ENCODE peak calls at places on chromosomes 16 and 17, in four cellular contexts. K, X, Y and J are unnamed samples.

GRCh38 chr17:72270530-72270929 is 149.7 kb downstream of the SOX9 start:
- DNase-seq in K (no peak), X (peak; percentile 29), Y (no peak), J (peak; percentile 3)

GRCh38 chr17:78230252-78230962 is 1.0 kb upstream of the TMEM235 start:
- DNase-seq in K (no peak), X (no peak), Y (no peak), J (no peak)

GRCh38 chr16:782263-782662 is 5.9 kb downstream of the RPUSD1 start:
- DNase-seq in K (no peak), X (no peak), Y (no peak), J (no peak)

GRCh38 chr17:60863892-60864673 is 186.4 kb downstream of the BCAS3 start:
- DNase-seq in K (no peak), X (no peak), Y (no peak), J (no peak)

GRCh38 chr17:60491771-60492170 is 34.3 kb downstream of the APPBP2 start:
- DNase-seq in K (no peak), X (no peak), Y (no peak), J (no peak)

GRCh38 chr16:79403534-79403933 is 197.0 kb downstream of the MAF start:
- DNase-seq in K (no peak), X (no peak), Y (no peak), J (no peak)

GRCh38 chr16:53766304-53767016 is 62.5 kb downstream of the FTO start:
- DNase-seq in K (no peak), X (no peak), Y (no peak), J (no peak)

GRCh38 chr17:3992370-3992769 is 28.1 kb upstream of the ATP2A3 start:
- DNase-seq in K (no peak), X (no peak), Y (no peak), J (no peak)

GRCh38 chr16:58084635-58085034 is 44.5 kb downstream of the CFAP20 start:
- DNase-seq in K (no peak), X (no peak), Y (no peak), J (no peak)

GRCh38 chr17:83162035-83162745 is 82.8 kb downstream of the METRNL start:
- DNase-seq in K (no peak), X (no peak), Y (no peak), J (no peak)

GRCh38 chr16:14545346-14545884 is 84.6 kb downstream of the PARN start:
- DNase-seq in K (no peak), X (no peak), Y (no peak), J (no peak)

GRCh38 chr17:59712856-59713255 is 5.4 kb downstream of the VMP1 start:
- DNase-seq in K (no peak), X (no peak), Y (no peak), J (no peak)

GRCh38 chr16:66315210-66315825 is 51.2 kb upstream of the CDH5 start:
- DNase-seq in K (peak; percentile 4), X (peak; percentile 60), Y (peak; percentile 73), J (peak; percentile 25)

GRCh38 chr17:4583206-4583605 is 1.1 kb upstream of the SMTNL2 start:
- DNase-seq in K (no peak), X (no peak), Y (no peak), J (no peak)

GRCh38 chr16:84755004-84755672 is 55.3 kb downstream of the USP10 start:
- DNase-seq in K (no peak), X (no peak), Y (no peak), J (no peak)

GRCh38 chr16:10080031-10080772 is 102.0 kb downstream of the GRIN2A start:
- DNase-seq in K (no peak), X (peak; percentile 39), Y (no peak), J (peak; percentile 20)

GRCh38 chr16:88768041-88768876 is 16.8 kb downstream of the PIEZO1 start:
- DNase-seq in K (no peak), X (no peak), Y (no peak), J (no peak)

GRCh38 chr16:73082608-73083007 is 34.7 kb upstream of the ZFHX3 start:
- DNase-seq in K (peak; percentile 91), X (peak; percentile 93), Y (no peak), J (peak; percentile 98)

GRCh38 chr16:17211797-17212196 is 259.0 kb downstream of the XYLT1 start:
- DNase-seq in K (no peak), X (no peak), Y (no peak), J (no peak)

GRCh38 chr16:84139628-84140258 is 5.2 kb downstream of the HSDL1 start:
- DNase-seq in K (no peak), X (no peak), Y (no peak), J (no peak)

GRCh38 chr16:9138731-9139501 is 47.5 kb downstream of the HAPSTR1 start:
- DNase-seq in K (no peak), X (peak; percentile 39), Y (peak; percentile 82), J (no peak)

GRCh38 chr17:75131278-75132017 is at the start of gene NT5C:
- DNase-seq in K (no peak), X (peak; percentile 71), Y (peak; percentile 75), J (no peak)

GRCh38 chr17:45018514-45019176 is 32.8 kb downstream of the DCAKD start:
- DNase-seq in K (no peak), X (no peak), Y (peak; percentile 23), J (no peak)

GRCh38 chr17:4899341-4900230 is at the start of gene C17orf107:
- DNase-seq in K (no peak), X (peak; percentile 83), Y (no peak), J (no peak)

GRCh38 chr16:57003439-57004386 is 14.4 kb downstream of the NLRC5 start:
- DNase-seq in K (no peak), X (no peak), Y (no peak), J (no peak)

GRCh38 chr17:48528153-48528912 is 2.5 kb downstream of the HOXB1 start:
- DNase-seq in K (no peak), X (no peak), Y (no peak), J (no peak)

GRCh38 chr16:11619327-11619851 is 32.7 kb upstream of the LITAF start:
- DNase-seq in K (no peak), X (no peak), Y (no peak), J (no peak)

GRCh38 chr16:85583491-85584181 is 29.5 kb upstream of the GSE1 start:
- DNase-seq in K (peak; percentile 55), X (peak; percentile 89), Y (no peak), J (peak; percentile 55)

GRCh38 chr17:81119223-81120148 is 45.8 kb upstream of the PVALEF start:
- DNase-seq in K (peak; percentile 59), X (peak; percentile 96), Y (peak; percentile 85), J (peak; percentile 41)
- TF ChIP-seq CTCF in K (no peak), X (peak; percentile 3), Y (peak; percentile 24), J (no peak)

DNA sequence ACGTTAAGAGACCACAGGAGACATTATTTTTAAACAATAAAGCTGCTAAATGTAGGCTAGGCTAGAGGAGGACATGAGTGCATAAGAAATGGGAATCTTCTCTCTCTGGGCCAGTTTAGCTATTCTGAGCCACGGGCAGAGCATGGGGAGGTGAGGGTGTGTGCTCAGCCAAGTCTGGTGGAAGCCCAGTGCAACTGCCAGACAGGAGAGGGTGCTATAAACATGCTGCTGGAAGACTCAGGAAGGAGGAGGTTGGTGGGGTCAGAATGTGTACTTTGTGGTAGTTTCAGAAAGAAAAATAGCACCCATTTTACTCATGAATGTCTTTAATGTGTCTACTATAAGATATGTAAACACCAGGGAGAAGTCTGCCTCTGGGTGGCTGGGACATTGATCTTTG is 5.9 kb upstream of the SDK2 start:
- DNase-seq in K (no peak), X (no peak), Y (no peak), J (no peak)
- TF ChIP-seq CTCF in K (no peak), X (no peak), Y (peak; percentile 50), J (no peak)

DNA sequence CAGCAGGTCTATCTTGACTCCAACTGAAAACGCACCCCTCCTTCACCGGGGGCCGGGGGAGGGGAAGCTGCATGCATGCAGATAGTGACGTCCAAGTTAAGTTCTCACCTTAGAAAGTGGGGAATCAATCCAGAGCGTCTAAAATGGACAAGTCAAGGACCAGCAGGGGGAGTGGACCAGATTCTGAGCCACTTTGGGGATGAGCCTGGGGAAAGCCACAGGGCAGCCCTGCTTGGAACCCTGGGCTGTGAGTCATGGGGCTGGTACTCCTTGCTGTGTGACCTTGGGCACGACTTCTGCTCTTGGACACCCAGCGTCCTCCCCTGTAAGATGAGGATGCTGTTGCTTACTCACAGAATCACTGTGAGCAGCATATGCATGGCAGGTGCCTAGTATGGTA is 9.1 kb downstream of the TNFRSF13B start:
- DNase-seq in K (no peak), X (peak; percentile 6), Y (no peak), J (no peak)
- TF ChIP-seq CTCF in K (no peak), X (peak; percentile 12), Y (no peak), J (no peak)

GRCh38 chr17:67246648-67247415 is 1.8 kb upstream of the HELZ start:
- DNase-seq in K (no peak), X (no peak), Y (no peak), J (no peak)
- TF ChIP-seq CTCF in K (no peak), X (no peak), Y (no peak), J (no peak)

DNA sequence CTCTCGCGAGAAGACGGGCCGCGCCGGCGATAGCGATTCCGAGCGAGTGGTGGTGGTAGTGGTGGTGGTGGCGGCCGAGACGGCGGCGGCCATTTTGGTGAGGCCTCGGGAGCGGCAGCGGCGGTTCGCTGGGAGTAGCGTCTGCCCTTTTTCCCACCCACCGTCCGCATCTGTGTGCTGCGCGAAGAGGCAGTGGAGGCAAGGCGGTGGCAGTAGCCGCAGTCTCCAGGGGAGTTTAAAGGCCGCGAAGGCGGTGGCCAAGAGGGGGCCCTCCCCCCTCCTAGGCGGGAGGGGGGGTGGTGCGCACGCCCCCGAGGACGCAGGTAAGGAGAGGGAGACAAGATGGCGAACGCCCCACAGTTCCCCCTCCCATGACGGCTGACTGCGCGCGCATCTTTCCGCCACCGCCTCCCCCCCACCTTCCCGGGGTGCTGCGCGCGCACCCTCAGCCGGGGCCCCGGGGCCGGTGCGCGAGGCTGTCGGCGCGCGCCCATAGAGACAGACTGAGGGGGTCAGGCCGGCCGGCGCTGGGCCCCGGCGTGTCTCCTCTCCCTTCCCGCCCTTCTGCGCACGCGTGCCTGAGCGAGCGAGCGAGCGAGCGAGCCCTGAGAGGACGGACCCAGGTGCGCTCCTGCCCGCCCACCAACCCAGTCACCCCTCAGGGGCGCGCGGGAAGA is 694 bp upstream of the SRCAP start:
- DNase-seq in K (peak; percentile 77), X (peak; percentile 97), Y (peak; percentile 98), J (peak; percentile 86)
- TF ChIP-seq CTCF in K (no peak), X (no peak), Y (no peak), J (no peak)

GRCh38 chr17:57708401-57708800 is 36.7 kb downstream of the CCDC182 start:
- DNase-seq in K (no peak), X (no peak), Y (no peak), J (no peak)
- TF ChIP-seq CTCF in K (no peak), X (no peak), Y (no peak), J (no peak)

DNA sequence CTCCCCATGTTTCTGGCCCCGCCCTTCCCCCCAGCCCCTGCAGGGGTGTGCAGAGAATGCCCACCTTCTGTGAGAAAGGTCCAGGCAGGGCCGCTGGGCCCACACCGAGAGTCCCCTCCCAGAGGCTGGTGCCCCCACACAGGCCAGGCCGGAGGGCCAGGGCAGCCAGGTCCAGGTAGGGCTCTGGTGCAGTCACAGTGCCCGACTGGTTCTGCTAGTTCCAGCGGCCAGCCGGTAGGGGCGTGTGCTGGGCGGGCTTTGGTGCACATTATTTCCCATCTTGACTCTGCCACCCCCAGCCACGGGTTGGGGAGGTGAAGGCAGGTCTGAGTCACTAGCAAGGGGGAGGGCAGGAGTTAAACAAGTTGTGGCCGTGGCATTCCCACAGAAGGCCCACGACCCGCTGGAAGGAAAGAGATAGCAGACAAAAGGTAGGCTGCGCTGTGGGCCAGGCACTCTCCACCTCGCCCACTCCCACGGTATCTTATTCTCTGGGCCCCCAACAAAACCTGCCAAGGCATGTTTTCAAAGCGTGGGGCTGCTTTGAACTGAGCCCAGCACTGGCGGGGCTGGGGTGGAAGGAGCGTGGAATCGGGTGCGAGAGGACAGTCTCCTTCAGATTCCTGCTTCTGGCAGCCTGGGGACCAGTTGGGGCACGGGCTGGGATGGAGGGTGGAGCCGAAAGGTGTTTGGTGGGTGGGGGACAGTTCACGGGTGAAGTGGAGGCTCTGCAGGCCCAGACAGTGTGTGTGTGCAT is 1.9 kb downstream of the EPN3 start:
- DNase-seq in K (no peak), X (no peak), Y (no peak), J (no peak)
- TF ChIP-seq CTCF in K (peak; percentile 30), X (no peak), Y (peak; percentile 59), J (peak; percentile 40)